ENCODE peak calls at places on chromosomes 6 and 20, in ten cellular contexts. P, D, G, U, Q, I, E, J, V and S are unnamed samples. For H3K4me1, the result is how much of the 10 kb centered on the place peaks cover.

GRCh38 chr6:37303891-37304503 is 46.1 kb upstream of the TMEM217 start:
- DNase-seq in V (no peak), E (no peak), U (no peak), G (no peak), I (peak), P (no peak), Q (no peak), J (peak), D (no peak), S (no peak)

GRCh38 chr6:33839399-33840063 is 35.7 kb upstream of the MLN start:
- DNase-seq in U (no peak), G (no peak), V (no peak), J (no peak), E (no peak), Q (no peak), D (no peak), I (no peak), P (no peak), S (no peak)

GRCh38 chr6:113306552-113307145 is 550.5 kb upstream of the MARCKS start:
- DNase-seq in V (peak), D (peak), U (no peak), J (peak), G (peak), I (peak), P (peak), E (peak), Q (peak), S (peak)

GRCh38 chr6:12958052-12958706 is 241.6 kb downstream of the PHACTR1 start:
- DNase-seq in D (no peak), G (no peak), U (no peak), P (no peak), I (peak), V (no peak), J (no peak), Q (no peak), E (no peak), S (no peak)

GRCh38 chr6:110484321-110484720 is 7.9 kb upstream of the SLC22A16 start:
- DNase-seq in D (no peak), G (no peak), I (peak), P (peak), E (no peak), V (no peak), J (no peak), U (no peak), Q (no peak), S (no peak)

GRCh38 chr6:33215761-33216649 is 7.7 kb downstream of the RING1 start:
- DNase-seq in E (no peak), D (peak), J (no peak), P (no peak), I (no peak), Q (no peak), G (no peak), V (no peak), U (no peak), S (no peak)

GRCh38 chr6:17867880-17868279 is 119.6 kb downstream of the KIF13A start:
- DNase-seq in E (no peak), P (no peak), D (no peak), I (peak), J (no peak), U (no peak), V (no peak), G (no peak), Q (no peak), S (no peak)

GRCh38 chr6:30743099-30744053 is 889 bp upstream of the FLOT1 start:
- DNase-seq in V (no peak), E (peak), I (peak), D (peak), J (no peak), U (no peak), Q (no peak), G (peak), P (no peak), S (peak)

GRCh38 chr6:142725024-142725770 is 219.8 kb downstream of the HIVEP2 start:
- DNase-seq in D (no peak), E (no peak), P (no peak), V (no peak), Q (no peak), I (no peak), U (no peak), G (no peak), J (no peak), S (no peak)

GRCh38 chr6:167078745-167079144 is 44.2 kb upstream of the CCR6 start:
- DNase-seq in I (no peak), G (no peak), P (no peak), V (no peak), D (no peak), J (no peak), U (no peak), Q (no peak), E (no peak), S (no peak)

GRCh38 chr6:85923013-85923430 is 280.3 kb upstream of the SYNCRIP start:
- DNase-seq in P (no peak), Q (no peak), J (peak), G (no peak), V (no peak), U (no peak), E (no peak), D (no peak), I (peak), S (no peak)

GRCh38 chr6:152167639-152168603 is 360.4 kb downstream of the ESR1 start:
- DNase-seq in E (no peak), P (no peak), J (no peak), I (no peak), G (no peak), V (peak), U (no peak), Q (no peak), D (no peak), S (no peak)

GRCh38 chr6:170575250-170575649 is 9.2 kb downstream of the PDCD2 start:
- DNase-seq in D (no peak), E (no peak), Q (no peak), P (no peak), I (peak), G (no peak), U (no peak), J (no peak), V (no peak), S (no peak)
- TF ChIP-seq CTCF in D (no peak), E (no peak), Q (peak), P (no peak), I (peak), G (no peak), U (peak), J (peak), V (peak), S (no peak)

DNA sequence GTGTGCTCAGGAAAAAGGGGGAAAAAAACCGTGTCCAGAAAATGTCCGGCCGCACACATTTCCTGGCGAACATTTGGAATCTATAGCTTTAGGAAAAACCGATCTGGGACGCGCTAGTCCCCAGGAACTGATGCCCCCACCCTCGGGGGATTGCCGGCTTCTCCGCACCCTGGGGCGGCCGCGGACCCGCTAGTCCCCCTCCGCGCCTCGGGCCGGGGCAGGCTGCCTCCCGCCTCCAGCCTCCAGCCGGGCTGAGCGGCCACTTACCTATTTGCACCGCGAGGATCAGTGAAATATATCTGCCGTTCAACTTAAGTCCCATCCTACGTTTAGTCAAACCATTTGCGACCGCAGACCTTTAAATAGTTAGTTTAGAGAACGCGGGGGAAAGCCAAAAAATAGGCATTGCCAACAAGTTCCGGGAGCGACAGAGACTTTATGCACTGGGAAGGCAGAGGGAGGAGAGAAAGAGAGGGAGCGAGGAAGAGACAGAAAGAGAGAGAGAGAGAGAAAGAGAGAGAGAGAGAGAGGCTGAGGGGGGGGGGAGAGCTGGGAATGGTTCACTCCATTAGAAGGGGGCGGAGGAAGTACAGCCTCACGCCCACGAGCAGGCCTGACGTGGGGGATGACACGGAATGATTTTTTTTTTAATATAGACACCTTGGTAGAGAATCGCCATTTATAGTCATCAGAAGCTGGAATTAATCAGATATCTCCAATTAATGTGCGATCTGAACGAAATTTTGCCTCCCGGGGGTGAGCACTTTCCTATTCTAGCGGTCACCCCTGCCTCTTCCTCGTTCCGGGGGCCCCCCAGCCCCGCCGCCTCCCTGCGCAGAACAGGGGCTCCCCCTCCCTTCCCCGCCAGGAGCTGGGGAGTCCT is at the start of gene NRN1:
- DNase-seq in Q (no peak), U (no peak), D (no peak), V (no peak), P (no peak), G (no peak), J (no peak), E (no peak), I (no peak), S (no peak)
- H3K4me1 ChIP-seq in Q (half or more), U (under half), D (half or more), V (under half), P (half or more), G (half or more), J (under half), E (under half), I (under half), S (half or more)

GRCh38 chr6:5398530-5398929 is 137.2 kb downstream of the FARS2 start:
- DNase-seq in U (peak), E (no peak), J (peak), Q (no peak), P (no peak), I (peak), V (no peak), G (no peak), D (no peak), S (no peak)
- TF ChIP-seq CTCF in U (no peak), E (peak), J (peak), Q (peak), P (peak), I (peak), V (peak), G (peak), D (no peak), S (peak)

GRCh38 chr6:136738178-136739057 is 53.9 kb downstream of the MAP3K5 start:
- DNase-seq in D (no peak), P (no peak), E (no peak), J (no peak), G (no peak), I (peak), V (no peak), U (no peak), Q (no peak), S (no peak)
- H3K4me1 ChIP-seq in D (under half), P (under half), E (under half), J (under half), G (under half), I (under half), V (under half), U (under half), Q (half or more), S (under half)

DNA sequence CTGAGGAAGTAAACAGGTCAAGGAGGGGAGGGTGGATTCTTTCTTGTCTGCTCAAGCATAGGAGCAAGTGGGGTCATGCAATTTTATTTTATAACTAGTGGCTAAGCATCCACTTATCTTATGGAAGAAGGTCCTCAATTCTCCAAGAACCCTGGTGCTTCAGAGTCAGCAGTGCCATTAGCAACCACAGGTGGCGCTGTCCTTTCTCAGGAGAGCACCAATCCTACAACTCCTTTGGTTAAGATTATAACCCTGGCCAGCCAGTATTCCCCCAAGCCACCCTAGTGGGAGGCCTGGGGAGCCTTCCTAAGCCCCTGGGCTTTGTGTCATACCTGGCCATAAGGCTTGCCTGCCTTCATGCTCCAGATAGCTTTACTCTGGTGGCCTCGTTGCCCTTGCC is 60.7 kb downstream of the PCSK2 start:
- DNase-seq in E (no peak), D (no peak), P (no peak), J (no peak), V (no peak), G (no peak), U (no peak), I (no peak), Q (no peak), S (no peak)
- TF ChIP-seq CTCF in E (no peak), D (no peak), P (no peak), J (no peak), V (no peak), G (no peak), U (no peak), I (no peak), Q (no peak), S (no peak)

GRCh38 chr20:24166412-24166811 is 177.8 kb upstream of the GGTLC1 start:
- DNase-seq in P (no peak), I (no peak), U (no peak), D (no peak), V (no peak), E (no peak), G (no peak), Q (no peak), J (no peak), S (no peak)
- H3K4me1 ChIP-seq in P (under half), I (under half), U (under half), D (under half), V (under half), E (under half), G (under half), Q (under half), J (under half), S (under half)

DNA sequence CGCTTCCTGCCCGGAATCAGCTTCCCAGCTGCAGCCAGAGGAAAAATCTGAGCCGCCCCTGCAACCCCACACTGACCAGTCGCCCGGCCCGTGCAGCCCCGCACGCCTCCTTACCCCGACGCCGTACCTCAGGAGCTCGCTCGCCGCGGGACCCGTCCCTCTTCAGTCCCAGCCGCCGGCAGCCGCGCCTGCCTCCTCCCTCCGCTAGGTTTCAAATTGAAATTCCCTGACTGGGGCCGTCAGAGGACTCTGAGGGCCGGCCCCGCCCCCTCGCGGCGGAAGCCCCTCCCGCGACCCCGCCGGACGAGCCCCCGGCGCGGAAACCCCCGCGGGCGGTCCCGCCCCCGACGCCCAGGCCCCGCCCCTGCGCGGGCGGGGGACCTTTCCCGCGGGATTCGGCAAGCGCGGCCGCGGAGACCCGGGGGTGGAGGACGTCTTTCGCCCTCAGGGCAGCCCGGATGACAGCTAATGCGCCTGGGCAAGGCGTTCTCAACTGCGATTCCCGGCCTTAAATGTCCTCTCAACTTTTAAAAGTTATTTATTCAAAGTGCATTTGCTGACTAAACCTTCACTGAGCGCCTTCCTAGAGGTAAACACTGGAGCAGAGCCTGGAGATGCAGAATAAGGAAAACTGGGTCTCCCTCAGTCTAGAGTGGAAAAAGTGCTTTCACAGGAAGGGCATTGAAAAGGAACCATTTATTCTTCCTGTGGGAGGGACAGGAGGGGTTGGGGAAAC is at the start of gene EPB41L2:
- DNase-seq in Q (peak), U (no peak), G (peak), P (peak), I (peak), J (peak), D (peak), E (peak), V (peak), S (peak)
- TF ChIP-seq CTCF in Q (peak), U (no peak), G (peak), P (peak), I (no peak), J (no peak), D (peak), E (peak), V (peak), S (peak)

GRCh38 chr6:136607204-136607931 is 57.1 kb upstream of the MAP7 start:
- DNase-seq in E (no peak), V (no peak), D (no peak), Q (no peak), I (no peak), U (no peak), P (no peak), J (no peak), G (no peak), S (no peak)
- H3K4me1 ChIP-seq in E (under half), V (under half), D (under half), Q (under half), I (under half), U (under half), P (under half), J (under half), G (under half), S (under half)